ENCODE peak calls at places on chromosomes 2 and 18, in seven cellular contexts. Y is IMR-90, W is neuronal stem cell, Z is mesendoderm, E is H9, H is trophoblast cell, B is H1. J is an unnamed sample.

GRCh38 chr2:68971591-68972231 is 2.7 kb upstream of the GKN1 start:
- DNase-seq in Y (peak), Z (peak), B (no peak), H (peak), E (no peak), W (no peak), J (peak)

GRCh38 chr2:101972621-101973434 is 18.9 kb upstream of the IL1R2 start:
- DNase-seq in B (no peak), H (peak), E (no peak), Y (peak), W (no peak), Z (peak), J (peak)

GRCh38 chr2:235611756-235612155 is 117.9 kb downstream of the AGAP1 start:
- DNase-seq in Z (no peak), H (no peak), B (no peak), Y (no peak), W (no peak), E (no peak), J (no peak)

GRCh38 chr2:158464426-158465281 is 7.9 kb downstream of the PKP4 start:
- DNase-seq in B (no peak), W (no peak), H (no peak), E (no peak), Y (peak), Z (no peak), J (peak)

GRCh38 chr2:205297846-205298245 is 384.5 kb upstream of the NRP2 start:
- DNase-seq in W (no peak), H (no peak), Y (peak), Z (no peak), B (no peak), E (no peak), J (no peak)

GRCh38 chr18:64259871-64260270 is 111.0 kb upstream of the LINC00305 start:
- DNase-seq in E (no peak), Z (peak), W (no peak), Y (no peak), H (peak), B (no peak), J (no peak)

GRCh38 chr2:228728961-228729360 is 542.1 kb downstream of the PID1 start:
- DNase-seq in Y (no peak), W (no peak), Z (peak), H (no peak), E (no peak), B (no peak), J (no peak)

GRCh38 chr2:23689891-23690290 is 237.0 kb downstream of the ATAD2B start:
- DNase-seq in W (no peak), Y (no peak), B (no peak), Z (peak), H (peak), E (no peak), J (no peak)

DNA sequence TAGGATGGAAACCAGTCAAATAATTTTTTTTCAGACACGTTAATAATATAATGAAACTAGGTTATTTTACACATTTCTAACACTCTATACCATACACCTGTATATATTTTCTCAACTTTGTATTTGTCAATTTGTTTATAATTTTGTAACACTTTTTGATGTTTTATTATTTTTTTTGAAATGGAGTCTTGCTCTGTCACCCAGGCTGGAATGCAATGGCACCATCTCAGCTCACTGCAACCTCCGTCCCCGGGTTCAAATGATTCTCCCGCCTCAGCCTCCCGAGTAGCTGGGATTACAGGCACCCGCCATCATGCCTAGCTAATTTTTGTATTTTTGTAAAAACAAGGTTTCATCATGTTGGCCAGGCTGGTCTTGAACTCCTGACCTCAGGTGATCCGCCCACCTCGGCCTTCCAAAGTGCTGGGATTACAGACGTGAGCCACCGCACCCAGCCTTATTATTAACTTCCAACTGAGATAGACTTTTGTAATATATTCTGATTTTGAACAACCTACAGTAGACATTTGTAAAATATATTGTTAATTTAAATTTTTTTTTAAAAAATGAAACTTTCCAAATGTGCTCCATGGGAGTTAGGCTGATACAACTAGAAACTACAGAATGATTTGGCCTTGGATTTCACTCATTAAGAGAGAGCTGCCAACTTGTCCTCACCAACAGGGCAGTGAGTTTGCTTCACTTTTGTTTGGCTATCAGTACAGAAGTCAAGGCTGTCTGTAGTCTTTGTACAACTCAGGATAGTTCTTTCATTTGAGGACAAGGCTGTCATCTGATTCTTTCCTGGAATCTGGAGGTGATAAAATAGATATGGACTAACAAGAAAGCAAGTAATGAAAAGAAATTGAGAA is 33.9 kb upstream of the COBLL1 start:
- DNase-seq in E (no peak), Y (no peak), Z (no peak), B (no peak), W (no peak), H (no peak), J (no peak)
- H2BK5ac ChIP-seq in E (no peak), Y (no peak), Z (no peak), B (no peak), W (no peak), H (no peak), J (no peak)

GRCh38 chr2:201985740-201986735 is 47.6 kb upstream of the FZD7 start:
- DNase-seq in B (no peak), E (no peak), H (no peak), Y (peak), W (no peak), Z (no peak), J (peak)
- H2BK5ac ChIP-seq in B (no peak), E (no peak), H (no peak), Y (no peak), W (no peak), Z (no peak), J (no peak)

GRCh38 chr2:172454404-172455120 is 27.2 kb downstream of the ITGA6 start:
- DNase-seq in Y (no peak), E (no peak), W (no peak), H (no peak), Z (no peak), B (no peak), J (no peak)
- H2BK5ac ChIP-seq in Y (no peak), E (no peak), W (no peak), H (no peak), Z (no peak), B (peak), J (no peak)

GRCh38 chr2:41031282-41031681 is 579.4 kb upstream of the SLC8A1 start:
- DNase-seq in Y (no peak), Z (no peak), B (no peak), H (no peak), E (no peak), W (no peak), J (no peak)

GRCh38 chr2:41027095-41027494 is 575.2 kb upstream of the SLC8A1 start:
- DNase-seq in W (no peak), E (no peak), B (no peak), Z (no peak), Y (no peak), H (no peak), J (no peak)

GRCh38 chr2:41038408-41038807 is 586.5 kb upstream of the SLC8A1 start:
- DNase-seq in Y (peak), W (no peak), Z (peak), E (no peak), H (peak), B (no peak), J (peak)

GRCh38 chr2:41033127-41033526 is 581.2 kb upstream of the SLC8A1 start:
- DNase-seq in B (no peak), E (peak), Z (peak), Y (no peak), H (peak), W (no peak), J (no peak)

GRCh38 chr2:41032715-41033114 is 580.8 kb upstream of the SLC8A1 start:
- DNase-seq in B (no peak), Y (no peak), W (no peak), E (no peak), H (no peak), Z (peak), J (no peak)
- H2BK5ac ChIP-seq in B (no peak), Y (no peak), W (no peak), E (no peak), H (peak), Z (no peak), J (no peak)

J was measured in mesenchymal stem cell.